ENCODE peak calls at places on chromosomes 16 and 17, in five cellular contexts. One of them, this sample, is unnamed.

GRCh38 chr17:82838386-82839063 is 1.3 kb downstream of the ZNF750 start:
- DNase-seq in GM23248: peak; percentile 8
- DNase-seq in endothelial cell of umbilical vein: no peak
- DNase-seq in GM23338: no peak
- DNase-seq in fibroblast of lung: no peak
- DNase-seq in this sample: peak; percentile 78

GRCh38 chr17:64491034-64491860 is 5.6 kb downstream of the POLG2 start:
- DNase-seq in GM23248: peak; percentile 63
- DNase-seq in endothelial cell of umbilical vein: peak; percentile 58
- DNase-seq in GM23338: peak; percentile 56
- DNase-seq in fibroblast of lung: no peak
- DNase-seq in this sample: no peak

GRCh38 chr17:74288785-74289184 is 14.8 kb downstream of the DNAI2 start:
- DNase-seq in GM23248: peak; percentile 16
- DNase-seq in endothelial cell of umbilical vein: no peak
- DNase-seq in GM23338: no peak
- DNase-seq in fibroblast of lung: no peak
- DNase-seq in this sample: no peak

GRCh38 chr17:44921122-44921882 is 6.0 kb upstream of the GFAP start:
- DNase-seq in GM23248: no peak
- DNase-seq in endothelial cell of umbilical vein: no peak
- DNase-seq in GM23338: peak; percentile 74
- DNase-seq in fibroblast of lung: no peak
- DNase-seq in this sample: no peak

GRCh38 chr17:8859029-8859803 is 8.3 kb downstream of the PIK3R6 start:
- DNase-seq in GM23248: peak; percentile 95
- DNase-seq in endothelial cell of umbilical vein: no peak
- DNase-seq in GM23338: no peak
- DNase-seq in fibroblast of lung: peak; percentile 45
- DNase-seq in this sample: no peak

GRCh38 chr16:84184775-84185174 is 2.1 kb downstream of the TAF1C start:
- DNase-seq in GM23248: no peak
- DNase-seq in endothelial cell of umbilical vein: peak; percentile 94
- DNase-seq in GM23338: no peak
- DNase-seq in fibroblast of lung: no peak
- DNase-seq in this sample: no peak

GRCh38 chr16:35752773-35753558 is 2293.6 kb downstream of the TP53TG3F start:
- DNase-seq in GM23248: no peak
- DNase-seq in endothelial cell of umbilical vein: no peak
- DNase-seq in GM23338: no peak
- DNase-seq in fibroblast of lung: no peak
- DNase-seq in this sample: no peak

GRCh38 chr17:10420811-10421210 is 939 bp downstream of the MYH8 start:
- DNase-seq in GM23248: no peak
- DNase-seq in endothelial cell of umbilical vein: no peak
- DNase-seq in GM23338: no peak
- DNase-seq in fibroblast of lung: no peak
- DNase-seq in this sample: no peak

GRCh38 chr17:30366536-30366935 is 12.2 kb upstream of the CPD start:
- DNase-seq in GM23248: no peak
- DNase-seq in endothelial cell of umbilical vein: no peak
- DNase-seq in GM23338: no peak
- DNase-seq in fibroblast of lung: no peak
- DNase-seq in this sample: no peak

DNA sequence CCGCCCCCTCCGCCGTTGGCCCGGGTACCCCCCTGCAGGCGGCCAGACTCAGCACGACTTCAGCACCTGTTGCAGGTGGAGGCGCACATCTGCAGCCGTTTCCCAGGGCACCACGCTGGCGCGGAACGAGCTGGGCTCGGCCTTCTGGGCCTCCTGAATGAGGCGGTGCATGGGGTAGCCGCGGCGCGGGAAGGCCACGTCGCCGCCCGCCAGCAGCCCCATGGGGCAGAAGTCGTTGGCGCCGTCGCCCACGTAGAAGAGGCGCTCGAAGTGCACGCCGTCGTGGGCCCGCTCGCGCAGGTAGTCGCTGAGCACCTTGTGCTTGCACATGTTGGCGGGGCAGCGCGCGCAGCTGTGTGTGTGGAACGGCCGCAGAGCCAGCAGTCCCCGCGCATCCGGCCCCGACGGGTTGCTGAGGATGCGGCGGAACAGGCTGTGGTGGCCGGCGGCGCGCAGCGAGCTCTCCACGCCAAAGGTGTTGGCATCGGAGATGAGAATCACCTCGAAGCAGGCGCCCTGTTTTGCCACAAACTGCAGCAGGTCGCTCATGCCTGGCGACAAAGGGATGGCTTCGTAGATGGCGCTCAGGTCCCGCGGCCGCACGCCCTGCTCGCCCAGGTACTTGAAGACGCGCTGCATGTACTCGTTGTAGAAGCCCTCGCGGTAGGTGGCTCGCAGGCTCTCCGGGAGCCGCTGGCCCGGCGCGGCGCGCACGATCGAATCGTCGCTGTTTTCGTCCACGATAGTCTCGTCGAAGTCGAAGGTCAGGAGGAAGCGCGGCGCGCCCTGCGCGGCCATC is 6.2 kb downstream of the PHOSPHO1 start:
- DNase-seq in GM23248: no peak
- DNase-seq in endothelial cell of umbilical vein: no peak
- DNase-seq in GM23338: peak; percentile 80
- DNase-seq in fibroblast of lung: no peak
- DNase-seq in this sample: no peak
- TF ChIP-seq EZH2 in GM23248: no peak
- TF ChIP-seq EZH2 in endothelial cell of umbilical vein: peak; percentile 68
- TF ChIP-seq EZH2 in GM23338: peak; percentile 25
- TF ChIP-seq EZH2 in fibroblast of lung: peak; percentile 78
- TF ChIP-seq EZH2 in this sample: no peak

DNA sequence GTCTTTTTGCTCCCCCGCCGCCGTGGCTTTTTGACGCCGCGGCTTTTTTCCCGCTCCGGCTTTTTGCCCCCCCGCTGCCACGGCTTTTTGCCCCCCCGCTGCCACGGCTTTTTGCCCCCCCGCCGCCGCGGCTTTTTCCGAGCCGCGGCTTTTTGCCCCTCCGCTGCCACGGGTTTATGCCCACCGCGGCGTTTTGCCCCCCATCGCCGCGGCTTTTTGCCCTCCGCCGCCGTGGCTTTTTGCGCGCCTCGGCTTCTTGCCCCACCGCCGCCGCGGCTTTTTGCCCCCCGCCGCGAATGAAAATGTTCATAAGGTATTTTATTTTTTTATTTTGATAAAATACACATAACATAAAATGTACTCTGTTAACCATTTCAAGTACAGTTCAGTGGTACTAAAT is 527.2 kb upstream of the WSB1 start:
- DNase-seq in GM23248: no peak
- DNase-seq in endothelial cell of umbilical vein: no peak
- DNase-seq in GM23338: no peak
- DNase-seq in fibroblast of lung: no peak
- DNase-seq in this sample: no peak
- TF ChIP-seq EZH2 in GM23248: no peak
- TF ChIP-seq EZH2 in endothelial cell of umbilical vein: no peak
- TF ChIP-seq EZH2 in GM23338: no peak
- TF ChIP-seq EZH2 in fibroblast of lung: no peak
- TF ChIP-seq EZH2 in this sample: no peak

GRCh38 chr17:79609175-79609589 is 1.7 kb downstream of the RBFOX3 start:
- DNase-seq in GM23248: no peak
- DNase-seq in endothelial cell of umbilical vein: no peak
- DNase-seq in GM23338: peak; percentile 52
- DNase-seq in fibroblast of lung: no peak
- DNase-seq in this sample: no peak
- TF ChIP-seq EZH2 in GM23248: peak; percentile 87
- TF ChIP-seq EZH2 in endothelial cell of umbilical vein: no peak
- TF ChIP-seq EZH2 in GM23338: peak; percentile 88
- TF ChIP-seq EZH2 in fibroblast of lung: no peak
- TF ChIP-seq EZH2 in this sample: peak; percentile 98

GRCh38 chr17:48721009-48721402 is 1.3 kb downstream of the PRAC1 start:
- DNase-seq in GM23248: no peak
- DNase-seq in endothelial cell of umbilical vein: no peak
- DNase-seq in GM23338: no peak
- DNase-seq in fibroblast of lung: no peak
- DNase-seq in this sample: peak; percentile 26

GRCh38 chr17:48719642-48720262 is 2.6 kb downstream of the PRAC1 start:
- DNase-seq in GM23248: no peak
- DNase-seq in endothelial cell of umbilical vein: no peak
- DNase-seq in GM23338: peak; percentile 95
- DNase-seq in fibroblast of lung: no peak
- DNase-seq in this sample: peak; percentile 88

GRCh38 chr17:48718781-48719641 is 3.3 kb downstream of the PRAC1 start:
- DNase-seq in GM23248: no peak
- DNase-seq in endothelial cell of umbilical vein: no peak
- DNase-seq in GM23338: peak; percentile 73
- DNase-seq in fibroblast of lung: no peak
- DNase-seq in this sample: peak; percentile 80

GRCh38 chr17:48722201-48722907 is at the start of gene PRAC1:
- DNase-seq in GM23248: no peak
- DNase-seq in endothelial cell of umbilical vein: no peak
- DNase-seq in GM23338: peak; percentile 63
- DNase-seq in fibroblast of lung: no peak
- DNase-seq in this sample: peak; percentile 98

GRCh38 chr17:48720263-48721008 is 1.9 kb downstream of the PRAC1 start:
- DNase-seq in GM23248: no peak
- DNase-seq in endothelial cell of umbilical vein: no peak
- DNase-seq in GM23338: no peak
- DNase-seq in fibroblast of lung: no peak
- DNase-seq in this sample: peak; percentile 51
- TF ChIP-seq EZH2 in GM23248: no peak
- TF ChIP-seq EZH2 in endothelial cell of umbilical vein: peak; percentile 29
- TF ChIP-seq EZH2 in GM23338: peak; percentile 62
- TF ChIP-seq EZH2 in fibroblast of lung: peak; percentile 46
- TF ChIP-seq EZH2 in this sample: no peak

This sample was measured in A673.